ENCODE peak calls at places on chromosomes 3 and 15, in seven cellular contexts. O is progenitor cell of endocrine pancreas, G is Peyer's patch, L is tibial artery, T is A549, C is MCF 10A, B is transverse colon. X is an unnamed sample.
A peak's percentile ranks its signal among the peaks of the same experiment; 100 is the strongest.

GRCh38 chr3:132803889-132804288 is 81.7 kb upstream of the NPHP3 start:
- DNase-seq in O (no peak), G (no peak), L (no peak), T (no peak), C (no peak), B (no peak), X (no peak)

GRCh38 chr3:54243262-54243931 is 121.0 kb downstream of the CACNA2D3 start:
- DNase-seq in O (no peak), G (no peak), L (no peak), T (peak; percentile 41), C (peak; percentile 18), B (no peak), X (no peak)

GRCh38 chr3:43861635-43862034 is 170.9 kb downstream of the ABHD5 start:
- DNase-seq in O (no peak), G (no peak), L (no peak), T (no peak), C (no peak), B (no peak), X (no peak)

GRCh38 chr3:146300756-146301155 is 49.9 kb upstream of the PLSCR4 start:
- DNase-seq in O (no peak), G (no peak), L (no peak), T (no peak), C (no peak), B (no peak), X (no peak)

GRCh38 chr3:111915905-111916304 is 56.8 kb downstream of the PHLDB2 start:
- DNase-seq in O (no peak), G (no peak), L (no peak), T (no peak), C (no peak), B (no peak), X (no peak)

GRCh38 chr3:18739098-18739431 is 313.9 kb upstream of the SATB1 start:
- DNase-seq in O (no peak), G (no peak), L (no peak), T (no peak), C (peak; percentile 16), B (no peak), X (no peak)

GRCh38 chr15:38254065-38254883 is 1.6 kb downstream of the SPRED1 start:
- DNase-seq in O (no peak), G (no peak), L (peak; percentile 70), T (peak; percentile 31), C (peak; percentile 82), B (peak; percentile 62), X (peak; percentile 11)

GRCh38 chr15:83846847-83847246 is 192.9 kb downstream of the ADAMTSL3 start:
- DNase-seq in O (no peak), G (no peak), L (no peak), T (no peak), C (peak; percentile 81), B (no peak), X (no peak)

DNA sequence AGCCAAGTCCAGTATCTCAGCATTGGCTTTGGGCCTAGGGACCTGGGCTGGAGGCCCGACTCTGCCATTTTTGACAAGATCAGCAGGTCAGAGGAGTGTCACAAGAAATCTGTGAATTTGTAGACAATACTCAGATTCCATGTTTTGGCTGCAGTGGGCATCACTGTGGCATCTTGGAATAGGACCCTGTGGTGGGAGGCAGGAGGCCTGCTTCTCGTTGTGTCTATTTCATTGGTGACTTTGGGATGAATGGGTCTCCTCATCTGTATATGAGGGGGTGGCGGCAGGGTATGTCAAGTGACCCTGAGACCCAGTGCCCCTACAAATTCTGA is 3.3 kb downstream of the C15orf39 start:
- DNase-seq in O (no peak), G (no peak), L (no peak), T (no peak), C (no peak), B (no peak), X (no peak)
- TF ChIP-seq CTCF in O (no peak), G (no peak), L (no peak), T (no peak), C (no peak), B (no peak), X (peak; percentile 38)

DNA sequence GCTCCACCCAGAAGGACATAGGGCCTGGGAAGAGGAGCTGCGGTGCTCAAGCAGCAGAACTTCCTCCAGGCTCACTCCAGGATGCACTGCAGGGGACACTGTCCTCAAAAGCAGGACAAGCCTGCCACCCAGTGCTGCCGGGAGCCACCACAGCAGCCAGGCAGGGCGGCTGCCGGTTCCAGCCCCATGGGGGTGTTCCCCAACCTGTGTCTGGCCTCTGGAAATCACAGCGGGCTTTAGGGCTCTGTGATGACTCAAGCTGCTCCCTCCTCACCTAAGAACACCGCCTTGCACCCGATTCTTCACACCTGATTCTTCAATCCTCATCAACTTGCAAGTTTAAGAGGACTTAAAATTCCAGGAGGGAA is 71.9 kb upstream of the SLC6A11 start:
- DNase-seq in O (no peak), G (no peak), L (no peak), T (no peak), C (peak; percentile 12), B (no peak), X (peak; percentile 30)
- TF ChIP-seq CTCF in O (peak; percentile 29), G (no peak), L (no peak), T (peak; percentile 16), C (no peak), B (no peak), X (no peak)

DNA sequence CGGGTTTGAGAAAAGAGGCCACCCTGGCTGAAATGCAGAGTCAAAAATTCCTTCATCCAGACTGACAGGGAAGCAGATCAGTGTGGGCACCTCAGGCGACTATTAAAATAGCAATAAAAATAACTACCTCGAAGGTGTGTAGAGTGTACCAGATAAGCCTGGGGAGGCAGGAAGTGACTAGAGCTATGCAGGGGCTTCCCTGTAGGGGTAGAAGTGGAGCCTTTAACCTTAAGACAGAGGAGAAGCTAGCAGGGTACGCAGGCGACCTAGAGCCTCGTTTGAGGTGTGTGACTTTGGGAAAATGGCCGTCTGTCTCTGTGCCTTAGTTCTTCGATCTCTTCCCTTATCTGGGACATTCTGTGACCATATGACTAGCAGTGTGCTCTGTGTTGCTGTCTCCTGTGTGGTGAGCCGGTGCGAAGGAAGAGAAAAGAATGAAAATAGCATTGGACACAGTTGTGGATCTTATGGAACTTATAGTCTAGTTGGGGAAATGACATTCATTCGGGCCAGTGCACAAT is 17.6 kb downstream of the BHLHE40 start:
- DNase-seq in O (no peak), G (no peak), L (no peak), T (no peak), C (no peak), B (no peak), X (no peak)
- TF ChIP-seq CTCF in O (no peak), G (no peak), L (no peak), T (no peak), C (no peak), B (no peak), X (no peak)

DNA sequence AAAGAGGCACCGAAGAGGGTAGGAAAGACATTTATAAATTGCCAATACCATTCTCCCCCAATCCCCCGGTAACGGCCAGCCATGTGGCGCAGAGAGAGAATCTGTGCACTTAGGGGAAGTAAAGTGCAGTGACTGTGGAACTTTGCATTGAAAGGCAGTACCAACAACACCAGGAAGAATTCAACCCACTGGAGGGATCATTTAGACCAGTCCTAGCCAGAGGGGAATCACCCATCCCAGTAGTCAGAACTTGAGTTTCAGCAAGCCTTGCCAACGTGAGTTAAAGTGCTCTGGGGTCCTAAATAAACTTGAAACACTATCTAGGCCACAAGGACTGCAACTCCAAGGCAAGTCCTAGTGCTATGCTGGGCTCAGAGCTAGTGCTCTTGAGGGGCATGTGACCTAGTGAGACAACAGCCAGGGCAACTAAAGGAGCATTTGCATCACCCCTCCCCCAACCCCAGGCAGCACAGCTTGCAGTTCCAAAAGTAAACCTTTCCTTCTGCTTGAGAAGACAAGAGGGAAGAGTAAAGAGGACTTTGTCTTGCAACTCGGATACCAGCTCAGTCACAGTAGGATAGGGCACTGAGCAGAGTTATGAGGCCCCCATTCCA is 15.0 kb downstream of the CEP70 start:
- DNase-seq in O (no peak), G (no peak), L (no peak), T (no peak), C (no peak), B (no peak), X (no peak)
- TF ChIP-seq CTCF in O (no peak), G (no peak), L (no peak), T (no peak), C (no peak), B (no peak), X (no peak)

GRCh38 chr3:10303785-10304184 is 11.0 kb upstream of the GHRL start:
- DNase-seq in O (no peak), G (no peak), L (no peak), T (no peak), C (no peak), B (no peak), X (no peak)

GRCh38 chr3:10303105-10303504 is 10.4 kb upstream of the GHRL start:
- DNase-seq in O (no peak), G (no peak), L (no peak), T (no peak), C (no peak), B (no peak), X (no peak)

GRCh38 chr3:10300087-10300486 is 7.3 kb upstream of the GHRL start:
- DNase-seq in O (no peak), G (no peak), L (no peak), T (no peak), C (no peak), B (no peak), X (no peak)

GRCh38 chr3:10299679-10300078 is 6.9 kb upstream of the GHRL start:
- DNase-seq in O (no peak), G (no peak), L (no peak), T (no peak), C (no peak), B (no peak), X (no peak)

GRCh38 chr3:10299175-10299574 is 6.4 kb upstream of the GHRL start:
- DNase-seq in O (no peak), G (no peak), L (no peak), T (no peak), C (no peak), B (no peak), X (no peak)
- TF ChIP-seq CTCF in O (no peak), G (no peak), L (no peak), T (no peak), C (no peak), B (no peak), X (no peak)

DNA sequence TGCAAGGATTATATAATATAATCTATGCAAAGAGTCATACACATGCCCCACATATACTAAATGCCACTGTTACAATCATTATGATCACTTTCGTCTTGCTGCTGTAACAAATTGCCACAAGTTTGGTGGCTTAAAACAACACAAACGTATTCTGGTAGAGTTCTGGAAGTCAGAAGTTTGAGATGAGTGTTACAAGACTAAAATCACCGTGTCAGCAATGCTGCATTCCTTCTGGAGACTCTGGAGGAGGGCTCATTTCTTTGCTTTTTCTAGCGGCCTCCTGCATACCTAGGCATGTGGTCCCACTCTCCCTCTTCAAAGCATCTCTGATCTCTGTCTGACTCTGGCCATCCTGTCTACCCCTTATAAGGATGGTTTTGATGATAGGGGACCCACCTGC is 1.4 kb upstream of the CCDC174 start:
- DNase-seq in O (no peak), G (no peak), L (no peak), T (no peak), C (no peak), B (no peak), X (no peak)
- TF ChIP-seq CTCF in O (no peak), G (no peak), L (no peak), T (no peak), C (no peak), B (no peak), X (no peak)

GRCh38 chr3:156554842-156555687 is at the start of gene SSR3:
- DNase-seq in O (peak; percentile 98), G (peak; percentile 99), L (peak; percentile 100), T (peak; percentile 92), C (peak; percentile 99), B (peak; percentile 99), X (peak; percentile 97)
- TF ChIP-seq CTCF in O (peak; percentile 35), G (peak; percentile 80), L (peak; percentile 46), T (no peak), C (peak; percentile 8), B (peak; percentile 92), X (no peak)

X was measured in nephron progenitor cell.